ENCODE peak calls at places on chromosome 22, in seven cellular contexts. V is upper lobe of left lung, D is HCT116, I is sigmoid colon, S is thoracic aorta, J is heart right ventricle, Z is upper lobe of right lung. W is an unnamed sample.

GRCh38 chr22:21029486-21030025 is 2.8 kb downstream of the SLC7A4 start:
- DNase-seq in V (no peak), D (no peak), I (no peak), S (no peak), J (no peak), Z (no peak), W (no peak)

GRCh38 chr22:36415415-36416168 is 27.8 kb upstream of the MYH9 start:
- DNase-seq in V (no peak), D (no peak), I (no peak), S (no peak), J (no peak), Z (no peak), W (no peak)

GRCh38 chr22:27504854-27505253 is 296.7 kb downstream of the MN1 start:
- DNase-seq in V (no peak), D (no peak), I (no peak), S (no peak), J (no peak), Z (no peak), W (no peak)

GRCh38 chr22:49418341-49418894 is 409.3 kb downstream of the BRD1 start:
- DNase-seq in V (peak; percentile 71), D (no peak), I (no peak), S (no peak), J (no peak), Z (no peak), W (no peak)

GRCh38 chr22:44344407-44344806 is 31.7 kb upstream of the SHISAL1 start:
- DNase-seq in V (no peak), D (no peak), I (peak; percentile 60), S (no peak), J (no peak), Z (no peak), W (no peak)

GRCh38 chr22:42769574-42770447 is 49.1 kb upstream of the A4GALT start:
- DNase-seq in V (peak; percentile 84), D (no peak), I (peak; percentile 85), S (peak; percentile 55), J (peak; percentile 65), Z (peak; percentile 77), W (peak; percentile 79)

GRCh38 chr22:22199634-22200033 is 45.0 kb upstream of the VPREB1 start:
- DNase-seq in V (no peak), D (no peak), I (no peak), S (no peak), J (no peak), Z (no peak), W (no peak)

GRCh38 chr22:36413022-36413770 is 25.4 kb upstream of the MYH9 start:
- DNase-seq in V (no peak), D (no peak), I (no peak), S (no peak), J (no peak), Z (no peak), W (no peak)

GRCh38 chr22:28220626-28221363 is 301.7 kb upstream of the PITPNB start:
- DNase-seq in V (no peak), D (no peak), I (no peak), S (no peak), J (no peak), Z (no peak), W (no peak)

GRCh38 chr22:36571991-36572390 is 43.0 kb upstream of the EIF3D start:
- DNase-seq in V (no peak), D (no peak), I (no peak), S (no peak), J (no peak), Z (no peak), W (no peak)

GRCh38 chr22:29450222-29450621 is 11.8 kb downstream of the RFPL1 start:
- DNase-seq in V (no peak), D (no peak), I (no peak), S (no peak), J (no peak), Z (no peak), W (no peak)

GRCh38 chr22:35348026-35348590 is 32.8 kb upstream of the HMOX1 start:
- DNase-seq in V (no peak), D (no peak), I (no peak), S (no peak), J (no peak), Z (no peak), W (no peak)

GRCh38 chr22:36384766-36385400 is 2.9 kb downstream of the MYH9 start:
- DNase-seq in V (no peak), D (no peak), I (no peak), S (no peak), J (no peak), Z (no peak), W (no peak)

GRCh38 chr22:24414984-24415945 is 12.1 kb upstream of the ADORA2A start:
- DNase-seq in V (no peak), D (no peak), I (peak; percentile 50), S (no peak), J (no peak), Z (no peak), W (no peak)

GRCh38 chr22:24412274-24412673 is 15.1 kb upstream of the ADORA2A start:
- DNase-seq in V (no peak), D (no peak), I (no peak), S (no peak), J (no peak), Z (no peak), W (no peak)

GRCh38 chr22:24413271-24413670 is 14.1 kb upstream of the ADORA2A start:
- DNase-seq in V (no peak), D (no peak), I (no peak), S (no peak), J (no peak), Z (no peak), W (no peak)

GRCh38 chr22:24414523-24414922 is 12.9 kb upstream of the ADORA2A start:
- DNase-seq in V (no peak), D (no peak), I (peak; percentile 46), S (no peak), J (no peak), Z (no peak), W (no peak)

DNA sequence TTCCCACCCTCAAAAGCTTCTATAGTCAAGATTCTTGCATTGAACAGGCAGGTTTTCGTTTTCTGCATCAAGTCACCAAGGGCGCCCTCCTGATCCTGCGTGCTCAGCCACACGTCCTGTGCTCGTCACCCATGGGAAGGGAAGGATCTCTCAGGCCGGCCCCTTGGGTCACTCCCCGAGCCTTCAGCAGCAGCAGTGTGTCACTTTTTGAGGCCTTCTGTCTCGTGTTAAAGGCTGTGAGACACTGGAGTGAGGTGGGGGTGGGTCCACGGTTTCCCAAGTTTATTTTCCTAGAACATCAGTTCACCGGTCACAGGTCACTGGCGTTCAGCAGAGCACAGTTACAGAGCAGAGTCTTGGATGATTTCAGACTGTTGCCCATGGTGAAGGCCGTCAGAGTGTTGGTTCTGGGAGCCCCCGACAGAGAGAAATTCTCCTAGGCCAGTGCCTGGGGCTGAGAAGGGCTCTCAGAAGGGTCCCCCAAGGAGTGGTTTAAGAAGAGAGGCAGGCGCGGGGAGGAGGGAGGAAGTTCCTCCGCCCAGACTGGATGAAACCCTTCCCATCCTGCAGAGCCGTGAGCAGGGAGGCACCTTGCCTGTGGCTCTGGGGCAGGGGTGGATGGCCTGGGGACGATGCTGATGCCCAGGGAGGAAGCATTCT is 13.5 kb upstream of the ADORA2A start:
- DNase-seq in V (no peak), D (no peak), I (peak; percentile 51), S (no peak), J (no peak), Z (no peak), W (no peak)
- TF ChIP-seq CTCF in V (no peak), D (no peak), I (no peak), S (no peak), J (no peak), Z (no peak), W (no peak)

GRCh38 chr22:40279017-40279416 is 67.3 kb upstream of the ADSL start:
- DNase-seq in V (no peak), D (no peak), I (no peak), S (no peak), J (no peak), Z (no peak), W (no peak)

GRCh38 chr22:40281717-40282116 is 64.6 kb upstream of the ADSL start:
- DNase-seq in V (no peak), D (no peak), I (no peak), S (no peak), J (no peak), Z (no peak), W (no peak)

GRCh38 chr22:40271440-40271839 is 74.9 kb upstream of the ADSL start:
- DNase-seq in V (no peak), D (no peak), I (no peak), S (no peak), J (no peak), Z (no peak), W (no peak)

GRCh38 chr22:40273319-40273718 is 73.0 kb upstream of the ADSL start:
- DNase-seq in V (no peak), D (no peak), I (no peak), S (no peak), J (no peak), Z (no peak), W (no peak)

GRCh38 chr22:40276877-40277823 is 69.2 kb upstream of the ADSL start:
- DNase-seq in V (no peak), D (no peak), I (no peak), S (no peak), J (no peak), Z (no peak), W (no peak)
- H3K27ac ChIP-seq in V (peak overlapping the region; percentile 78), D (no peak overlapping the region), I (peak overlapping the region; percentile 79), S (peak overlapping the region; percentile 91), J (peak overlapping the region; percentile 79), Z (peak overlapping the region; percentile 82), W (peak overlapping the region; percentile 80)

DNA sequence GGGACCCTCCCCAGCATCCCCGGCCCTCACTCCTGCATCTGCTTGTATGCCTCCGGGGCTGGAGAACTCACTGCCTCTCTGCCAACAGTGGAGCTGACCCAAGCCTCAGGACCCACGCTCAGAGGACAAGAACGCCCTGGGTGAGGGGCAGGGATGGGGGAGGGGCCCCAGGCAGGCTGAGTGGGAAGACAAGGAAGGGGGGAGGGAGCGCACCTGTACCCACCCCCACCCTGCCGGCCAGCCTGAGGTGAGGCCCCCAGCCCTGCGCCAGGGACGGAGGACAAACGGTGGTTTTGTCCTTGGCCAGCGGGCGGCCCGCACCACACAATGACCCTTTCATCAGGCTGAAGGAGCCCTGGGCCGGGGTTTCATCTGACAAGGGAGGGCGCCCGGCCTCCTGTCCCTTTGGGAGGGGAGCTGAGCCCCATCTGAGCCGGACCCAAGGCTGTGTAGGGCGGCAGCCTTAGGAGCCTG is 10.0 kb downstream of the WNT7B start:
- DNase-seq in V (peak; percentile 65), D (no peak), I (no peak), S (no peak), J (no peak), Z (no peak), W (no peak)
- H3K36me3 ChIP-seq in V (no peaks in the 10 kb centered on the region), D (no peaks in the 10 kb centered on the region), I (no peaks in the 10 kb centered on the region), S (no peaks in the 10 kb centered on the region), J (no peaks in the 10 kb centered on the region), Z (no peaks in the 10 kb centered on the region), W (no peaks in the 10 kb centered on the region)

DNA sequence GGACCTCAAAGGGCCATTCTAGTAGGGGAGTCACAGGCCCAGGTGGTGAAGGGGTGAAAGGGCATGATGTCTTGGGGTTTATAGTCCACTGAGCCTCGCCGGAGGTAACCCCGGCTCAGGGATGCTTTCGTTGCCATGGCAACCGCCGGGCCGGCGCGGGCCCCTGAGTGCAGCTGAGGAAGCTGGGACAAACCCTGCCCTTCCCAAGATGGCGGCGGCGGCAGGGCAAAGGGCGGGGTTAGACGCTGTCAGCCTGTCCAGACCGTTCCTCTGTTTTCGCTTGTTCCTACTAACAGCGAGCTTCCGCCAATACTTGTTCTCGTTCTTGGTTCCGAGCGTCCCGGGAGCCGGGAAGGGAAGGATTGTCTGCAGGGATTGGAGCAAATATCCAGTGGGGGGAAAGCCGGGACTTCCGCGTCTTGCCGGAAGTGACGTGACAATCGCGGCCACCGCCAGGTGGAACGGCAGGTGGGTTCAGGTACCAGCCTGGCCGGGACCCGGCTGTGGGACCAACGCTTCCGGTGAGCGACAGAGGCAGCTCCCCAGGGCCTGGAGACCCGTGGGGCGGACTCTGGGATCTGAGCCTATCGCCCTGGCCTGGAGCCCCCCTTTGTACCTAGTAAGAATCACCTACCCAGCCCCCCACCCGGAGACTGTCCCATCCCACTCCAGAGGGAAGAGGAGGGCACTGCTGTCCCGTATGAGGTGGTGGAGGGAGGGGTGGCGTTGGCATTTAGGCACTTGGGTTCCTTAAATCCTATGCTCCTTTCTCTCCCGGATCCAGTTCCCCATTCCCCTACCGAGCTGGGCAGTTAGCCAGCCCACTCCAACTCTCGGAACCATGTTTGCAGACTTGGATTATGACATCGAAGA is at the start of gene PICK1:
- DNase-seq in V (peak; percentile 97), D (peak; percentile 91), I (peak; percentile 96), S (peak; percentile 77), J (peak; percentile 84), Z (peak; percentile 95), W (peak; percentile 90)
- TF ChIP-seq CTCF in V (peak; percentile 28), D (no peak), I (no peak), S (no peak), J (peak; percentile 19), Z (no peak), W (no peak)

W was measured in uterus.